ENCODE peak calls at places on chromosomes 4 and X, in eight cellular contexts. Y, E, O, A, R, X, U and B are unnamed samples.

GRCh38 chr4:52628543-52628942 is 30.6 kb downstream of the USP46 start:
- ATAC-seq in Y (no peak), E (peak), O (no peak), A (no peak), R (no peak), X (no peak), U (peak), B (no peak)

GRCh38 chr4:87088188-87088587 is 132.2 kb downstream of the KLHL8 start:
- ATAC-seq in Y (no peak), E (no peak), O (no peak), A (no peak), R (no peak), X (no peak), U (no peak), B (no peak)

GRCh38 chr4:99436462-99436861 is 1.3 kb upstream of the ADH7 start:
- ATAC-seq in Y (no peak), E (no peak), O (peak), A (no peak), R (no peak), X (no peak), U (no peak), B (no peak)

GRCh38 chr4:184860018-184860530 is 34.3 kb upstream of the ACSL1 start:
- ATAC-seq in Y (no peak), E (no peak), O (no peak), A (no peak), R (no peak), X (no peak), U (no peak), B (no peak)

GRCh38 chrX:47722260-47722659 is 63.3 kb upstream of the UXT start:
- ATAC-seq in Y (no peak), E (no peak), O (no peak), A (no peak), R (no peak), X (no peak), U (no peak), B (no peak)

GRCh38 chrX:134631404-134632346 is 26.6 kb downstream of the PLAC1 start:
- ATAC-seq in Y (no peak), E (no peak), O (no peak), A (no peak), R (no peak), X (no peak), U (peak), B (peak)

GRCh38 chr4:41164405-41164804 is 49.9 kb downstream of the APBB2 start:
- ATAC-seq in Y (no peak), E (no peak), O (no peak), A (no peak), R (peak), X (no peak), U (no peak), B (no peak)

GRCh38 chr4:7632341-7632740 is 197.6 kb upstream of the PSAPL1 start:
- ATAC-seq in Y (no peak), E (peak), O (no peak), A (no peak), R (no peak), X (no peak), U (no peak), B (no peak)

GRCh38 chr4:146522862-146523205 is 1.1 kb upstream of the SLC10A7 start:
- ATAC-seq in Y (peak), E (no peak), O (peak), A (peak), R (peak), X (peak), U (peak), B (no peak)

GRCh38 chr4:83139514-83140156 is 25.1 kb upstream of the PLAC8 start:
- ATAC-seq in Y (no peak), E (no peak), O (no peak), A (no peak), R (peak), X (no peak), U (no peak), B (no peak)

GRCh38 chr4:825969-826330 is at the start of gene CPLX1:
- ATAC-seq in Y (no peak), E (no peak), O (peak), A (peak), R (no peak), X (peak), U (no peak), B (no peak)

GRCh38 chr4:94595880-94596483 is 144.2 kb downstream of the PDLIM5 start:
- ATAC-seq in Y (peak), E (no peak), O (peak), A (peak), R (peak), X (no peak), U (no peak), B (no peak)

GRCh38 chr4:182212211-182212761 is 30.9 kb upstream of the TENM3 start:
- ATAC-seq in Y (peak), E (peak), O (no peak), A (no peak), R (no peak), X (no peak), U (peak), B (no peak)

GRCh38 chrX:3713937-3714434 is 537 bp upstream of the PRKX start:
- ATAC-seq in Y (peak), E (no peak), O (peak), A (no peak), R (no peak), X (peak), U (no peak), B (no peak)
- H3K27ac ChIP-seq in Y (peak), E (peak), O (no peak), A (peak), R (no peak), X (no peak), U (no peak), B (no peak)

GRCh38 chrX:153723351-153724251 is 586 bp downstream of the BCAP31 start:
- ATAC-seq in Y (peak), E (peak), O (peak), A (peak), R (peak), X (peak), U (no peak), B (peak)
- TF ChIP-seq CTCF in Y (peak), E (peak), O (no peak), A (peak), R (no peak), X (no peak), U (peak), B (peak)

GRCh38 chrX:153791104-153791852 is 2.9 kb downstream of the IDH3G start:
- ATAC-seq in Y (no peak), E (no peak), O (no peak), A (no peak), R (no peak), X (no peak), U (no peak), B (no peak)

GRCh38 chrX:153792368-153792767 is 1.8 kb downstream of the IDH3G start:
- ATAC-seq in Y (no peak), E (no peak), O (no peak), A (no peak), R (no peak), X (no peak), U (no peak), B (no peak)

GRCh38 chrX:153794897-153795816 is 689 bp downstream of the SSR4 start:
- ATAC-seq in Y (peak), E (peak), O (peak), A (peak), R (peak), X (peak), U (no peak), B (peak)

GRCh38 chrX:153794018-153794896 is at the start of the genes IDH3G and SSR4:
- ATAC-seq in Y (peak), E (peak), O (peak), A (peak), R (peak), X (peak), U (peak), B (peak)

DNA sequence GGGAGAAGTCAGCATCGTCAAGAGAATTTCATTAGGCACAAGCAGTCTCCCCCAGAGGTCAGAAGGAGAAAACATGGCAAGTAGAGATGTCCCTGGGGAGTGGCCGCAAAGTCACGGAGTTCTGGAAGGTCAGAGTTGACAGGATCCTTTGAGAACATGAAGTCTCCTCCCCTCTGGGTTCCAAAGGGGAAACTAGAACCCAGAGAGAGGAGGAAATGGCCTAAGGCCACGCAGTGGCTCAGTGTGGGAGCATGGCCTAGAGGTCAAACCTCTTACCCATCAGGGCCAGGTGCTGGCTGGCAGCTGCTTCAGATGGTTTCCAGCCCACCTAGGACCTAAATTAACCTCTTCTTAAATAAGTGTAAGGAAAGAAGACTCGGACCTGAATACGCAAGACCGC is 884 bp downstream of the IDH3G start:
- ATAC-seq in Y (no peak), E (no peak), O (no peak), A (no peak), R (peak), X (no peak), U (no peak), B (no peak)
- H3K27ac ChIP-seq in Y (peak), E (peak), O (peak), A (peak), R (peak), X (peak), U (peak), B (peak)

GRCh38 chr4:45944000-45944399 is 179.9 kb downstream of the GABRG1 start:
- ATAC-seq in Y (no peak), E (no peak), O (no peak), A (no peak), R (no peak), X (no peak), U (no peak), B (no peak)
- TF ChIP-seq CTCF in Y (peak), E (no peak), O (no peak), A (no peak), R (peak), X (no peak), U (no peak), B (no peak)

DNA sequence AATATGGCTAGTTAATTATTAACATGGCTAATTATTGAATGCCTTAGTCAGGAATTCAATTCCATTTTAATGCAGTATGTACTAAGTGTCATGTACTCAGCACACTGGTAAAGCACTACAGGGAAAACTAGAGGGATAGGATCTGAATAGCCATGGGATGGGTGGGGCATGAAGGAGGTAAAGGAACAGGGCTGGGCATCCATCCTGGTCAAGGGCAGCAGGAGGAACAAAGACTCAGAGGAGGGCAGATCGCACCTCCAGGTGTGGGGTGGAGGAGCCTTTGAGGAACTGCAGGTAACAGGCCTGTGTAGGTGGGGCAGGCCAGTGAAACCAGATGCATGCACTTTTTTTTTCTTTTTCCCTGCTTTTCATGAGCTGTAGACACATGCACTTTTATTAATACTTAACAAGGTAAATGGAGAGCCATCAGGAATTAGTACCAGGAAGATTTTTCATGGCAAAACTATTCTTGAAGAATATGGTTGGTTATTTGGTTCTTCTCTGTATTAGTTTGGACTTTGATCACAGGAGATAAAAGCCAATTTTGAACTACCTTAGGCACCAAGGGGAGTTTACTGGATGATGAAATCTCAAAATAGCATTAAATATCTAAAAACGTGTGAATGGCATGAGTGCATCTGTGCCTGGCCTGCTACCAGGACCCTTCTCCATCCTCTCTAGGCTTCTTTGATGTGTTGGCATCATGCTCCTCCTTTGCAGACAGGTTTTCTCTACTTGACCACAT is 88.3 kb downstream of the CC2D2A start:
- ATAC-seq in Y (no peak), E (no peak), O (no peak), A (no peak), R (no peak), X (no peak), U (no peak), B (no peak)
- H3K27ac ChIP-seq in Y (no peak), E (no peak), O (no peak), A (no peak), R (no peak), X (no peak), U (no peak), B (no peak)

GRCh38 chr4:170591076-170591475 is 501.3 kb upstream of the AADAT start:
- ATAC-seq in Y (no peak), E (no peak), O (no peak), A (no peak), R (no peak), X (no peak), U (no peak), B (no peak)

GRCh38 chr4:170589597-170590191 is 499.9 kb upstream of the AADAT start:
- ATAC-seq in Y (peak), E (no peak), O (peak), A (no peak), R (peak), X (no peak), U (no peak), B (no peak)
- TF ChIP-seq CTCF in Y (peak), E (no peak), O (peak), A (no peak), R (no peak), X (no peak), U (no peak), B (no peak)

GRCh38 chrX:151870603-151871002 is 42.1 kb upstream of the MAGEA4 start:
- ATAC-seq in Y (peak), E (no peak), O (peak), A (no peak), R (no peak), X (no peak), U (no peak), B (no peak)
- H3K27ac ChIP-seq in Y (peak), E (no peak), O (no peak), A (no peak), R (no peak), X (no peak), U (no peak), B (no peak)